ENCODE peak calls at places on chromosome 4, in ten cellular contexts. One of them, this sample, is unnamed.

GRCh38 chr4:74451214-74451661 is 6.3 kb downstream of the AREG start:
- DNase-seq in CD4-positive, alpha-beta T cell: no peak
- DNase-seq in uterus: no peak
- DNase-seq in fibroblast of pulmonary artery: peak; percentile 81
- DNase-seq in HepG2: peak; percentile 60
- DNase-seq in endothelial cell: no peak
- DNase-seq in D721Med: no peak
- DNase-seq in AG04450: no peak
- DNase-seq in activated B cell treated with CpG ODN at 0.5 μM for 24 hours: no peak
- DNase-seq in NB4: peak; percentile 63
- DNase-seq in this sample: no peak

GRCh38 chr4:159127745-159128518 is 25.1 kb downstream of the RAPGEF2 start:
- DNase-seq in CD4-positive, alpha-beta T cell: no peak
- DNase-seq in uterus: no peak
- DNase-seq in fibroblast of pulmonary artery: no peak
- DNase-seq in HepG2: no peak
- DNase-seq in endothelial cell: no peak
- DNase-seq in D721Med: no peak
- DNase-seq in AG04450: no peak
- DNase-seq in activated B cell treated with CpG ODN at 0.5 μM for 24 hours: no peak
- DNase-seq in NB4: no peak
- DNase-seq in this sample: no peak

GRCh38 chr4:156169011-156169410 is 215.3 kb upstream of the CTSO start:
- DNase-seq in CD4-positive, alpha-beta T cell: no peak
- DNase-seq in uterus: peak; percentile 58
- DNase-seq in fibroblast of pulmonary artery: peak; percentile 89
- DNase-seq in HepG2: peak; percentile 3
- DNase-seq in endothelial cell: peak; percentile 48
- DNase-seq in D721Med: no peak
- DNase-seq in AG04450: peak; percentile 79
- DNase-seq in activated B cell treated with CpG ODN at 0.5 μM for 24 hours: no peak
- DNase-seq in NB4: peak; percentile 26
- DNase-seq in this sample: no peak

GRCh38 chr4:141899541-141899940 is 263.2 kb downstream of the IL15 start:
- DNase-seq in CD4-positive, alpha-beta T cell: no peak
- DNase-seq in uterus: no peak
- DNase-seq in fibroblast of pulmonary artery: peak; percentile 4
- DNase-seq in HepG2: no peak
- DNase-seq in endothelial cell: no peak
- DNase-seq in D721Med: no peak
- DNase-seq in AG04450: no peak
- DNase-seq in activated B cell treated with CpG ODN at 0.5 μM for 24 hours: no peak
- DNase-seq in NB4: no peak
- DNase-seq in this sample: no peak

GRCh38 chr4:87317527-87317926 is 5.2 kb downstream of the HSD17B13 start:
- DNase-seq in CD4-positive, alpha-beta T cell: no peak
- DNase-seq in uterus: no peak
- DNase-seq in fibroblast of pulmonary artery: peak; percentile 39
- DNase-seq in HepG2: peak; percentile 63
- DNase-seq in endothelial cell: no peak
- DNase-seq in D721Med: no peak
- DNase-seq in AG04450: no peak
- DNase-seq in activated B cell treated with CpG ODN at 0.5 μM for 24 hours: no peak
- DNase-seq in NB4: no peak
- DNase-seq in this sample: no peak

GRCh38 chr4:188025476-188025875 is 29.9 kb downstream of the ZFP42 start:
- DNase-seq in CD4-positive, alpha-beta T cell: no peak
- DNase-seq in uterus: no peak
- DNase-seq in fibroblast of pulmonary artery: no peak
- DNase-seq in HepG2: no peak
- DNase-seq in endothelial cell: no peak
- DNase-seq in D721Med: no peak
- DNase-seq in AG04450: no peak
- DNase-seq in activated B cell treated with CpG ODN at 0.5 μM for 24 hours: no peak
- DNase-seq in NB4: no peak
- DNase-seq in this sample: no peak

GRCh38 chr4:3525532-3526430 is 6.4 kb downstream of the LRPAP1 start:
- DNase-seq in CD4-positive, alpha-beta T cell: no peak
- DNase-seq in uterus: no peak
- DNase-seq in fibroblast of pulmonary artery: no peak
- DNase-seq in HepG2: no peak
- DNase-seq in endothelial cell: peak; percentile 3
- DNase-seq in D721Med: no peak
- DNase-seq in AG04450: no peak
- DNase-seq in activated B cell treated with CpG ODN at 0.5 μM for 24 hours: no peak
- DNase-seq in NB4: no peak
- DNase-seq in this sample: no peak

GRCh38 chr4:17189322-17189721 is 290.9 kb upstream of the LDB2 start:
- DNase-seq in CD4-positive, alpha-beta T cell: no peak
- DNase-seq in uterus: peak; percentile 48
- DNase-seq in fibroblast of pulmonary artery: peak; percentile 75
- DNase-seq in HepG2: no peak
- DNase-seq in endothelial cell: no peak
- DNase-seq in D721Med: no peak
- DNase-seq in AG04450: peak; percentile 64
- DNase-seq in activated B cell treated with CpG ODN at 0.5 μM for 24 hours: no peak
- DNase-seq in NB4: no peak
- DNase-seq in this sample: no peak

GRCh38 chr4:7020856-7021255 is 22.3 kb upstream of the TADA2B start:
- DNase-seq in CD4-positive, alpha-beta T cell: no peak
- DNase-seq in uterus: no peak
- DNase-seq in fibroblast of pulmonary artery: no peak
- DNase-seq in HepG2: no peak
- DNase-seq in endothelial cell: no peak
- DNase-seq in D721Med: no peak
- DNase-seq in AG04450: no peak
- DNase-seq in activated B cell treated with CpG ODN at 0.5 μM for 24 hours: no peak
- DNase-seq in NB4: no peak
- DNase-seq in this sample: no peak

GRCh38 chr4:76980280-76980679 is 30.7 kb downstream of the SEPTIN11 start:
- DNase-seq in CD4-positive, alpha-beta T cell: no peak
- DNase-seq in uterus: no peak
- DNase-seq in fibroblast of pulmonary artery: no peak
- DNase-seq in HepG2: no peak
- DNase-seq in endothelial cell: no peak
- DNase-seq in D721Med: no peak
- DNase-seq in AG04450: no peak
- DNase-seq in activated B cell treated with CpG ODN at 0.5 μM for 24 hours: no peak
- DNase-seq in NB4: no peak
- DNase-seq in this sample: no peak

GRCh38 chr4:1381181-1381621 is 25.0 kb downstream of the NKX1-1 start:
- DNase-seq in CD4-positive, alpha-beta T cell: no peak
- DNase-seq in uterus: no peak
- DNase-seq in fibroblast of pulmonary artery: no peak
- DNase-seq in HepG2: no peak
- DNase-seq in endothelial cell: no peak
- DNase-seq in D721Med: no peak
- DNase-seq in AG04450: no peak
- DNase-seq in activated B cell treated with CpG ODN at 0.5 μM for 24 hours: peak; percentile 6
- DNase-seq in NB4: no peak
- DNase-seq in this sample: no peak

GRCh38 chr4:186557061-186557460 is 1.7 kb upstream of the MTNR1A start:
- DNase-seq in CD4-positive, alpha-beta T cell: no peak
- DNase-seq in uterus: no peak
- DNase-seq in fibroblast of pulmonary artery: peak; percentile 18
- DNase-seq in HepG2: no peak
- DNase-seq in endothelial cell: no peak
- DNase-seq in D721Med: no peak
- DNase-seq in AG04450: no peak
- DNase-seq in activated B cell treated with CpG ODN at 0.5 μM for 24 hours: no peak
- DNase-seq in NB4: no peak
- DNase-seq in this sample: no peak

GRCh38 chr4:48633657-48634056 is 143.6 kb downstream of the ZAR1 start:
- DNase-seq in CD4-positive, alpha-beta T cell: no peak
- DNase-seq in uterus: no peak
- DNase-seq in fibroblast of pulmonary artery: no peak
- DNase-seq in HepG2: no peak
- DNase-seq in endothelial cell: no peak
- DNase-seq in D721Med: no peak
- DNase-seq in AG04450: no peak
- DNase-seq in activated B cell treated with CpG ODN at 0.5 μM for 24 hours: no peak
- DNase-seq in NB4: no peak
- DNase-seq in this sample: no peak

GRCh38 chr4:16967722-16968121 is 69.3 kb upstream of the LDB2 start:
- DNase-seq in CD4-positive, alpha-beta T cell: no peak
- DNase-seq in uterus: peak; percentile 73
- DNase-seq in fibroblast of pulmonary artery: no peak
- DNase-seq in HepG2: no peak
- DNase-seq in endothelial cell: no peak
- DNase-seq in D721Med: no peak
- DNase-seq in AG04450: no peak
- DNase-seq in activated B cell treated with CpG ODN at 0.5 μM for 24 hours: no peak
- DNase-seq in NB4: no peak
- DNase-seq in this sample: no peak

GRCh38 chr4:67700874-67701850 is at the start of gene UBA6:
- DNase-seq in CD4-positive, alpha-beta T cell: peak; percentile 93
- DNase-seq in uterus: peak; percentile 94
- DNase-seq in fibroblast of pulmonary artery: peak; percentile 96
- DNase-seq in HepG2: peak; percentile 96
- DNase-seq in endothelial cell: peak; percentile 94
- DNase-seq in D721Med: peak; percentile 58
- DNase-seq in AG04450: peak; percentile 92
- DNase-seq in activated B cell treated with CpG ODN at 0.5 μM for 24 hours: peak; percentile 89
- DNase-seq in NB4: peak; percentile 96
- DNase-seq in this sample: peak; percentile 88
- TF ChIP-seq CTCF in CD4-positive, alpha-beta T cell: peak; percentile 62
- TF ChIP-seq CTCF in uterus: peak; percentile 45
- TF ChIP-seq CTCF in fibroblast of pulmonary artery: peak; percentile 14
- TF ChIP-seq CTCF in HepG2: peak; percentile 50
- TF ChIP-seq CTCF in endothelial cell: peak; percentile 63
- TF ChIP-seq CTCF in D721Med: peak; percentile 28
- TF ChIP-seq CTCF in AG04450: peak; percentile 40
- TF ChIP-seq CTCF in activated B cell treated with CpG ODN at 0.5 μM for 24 hours: no peak
- TF ChIP-seq CTCF in NB4: peak; percentile 8
- TF ChIP-seq CTCF in this sample: peak; percentile 54

DNA sequence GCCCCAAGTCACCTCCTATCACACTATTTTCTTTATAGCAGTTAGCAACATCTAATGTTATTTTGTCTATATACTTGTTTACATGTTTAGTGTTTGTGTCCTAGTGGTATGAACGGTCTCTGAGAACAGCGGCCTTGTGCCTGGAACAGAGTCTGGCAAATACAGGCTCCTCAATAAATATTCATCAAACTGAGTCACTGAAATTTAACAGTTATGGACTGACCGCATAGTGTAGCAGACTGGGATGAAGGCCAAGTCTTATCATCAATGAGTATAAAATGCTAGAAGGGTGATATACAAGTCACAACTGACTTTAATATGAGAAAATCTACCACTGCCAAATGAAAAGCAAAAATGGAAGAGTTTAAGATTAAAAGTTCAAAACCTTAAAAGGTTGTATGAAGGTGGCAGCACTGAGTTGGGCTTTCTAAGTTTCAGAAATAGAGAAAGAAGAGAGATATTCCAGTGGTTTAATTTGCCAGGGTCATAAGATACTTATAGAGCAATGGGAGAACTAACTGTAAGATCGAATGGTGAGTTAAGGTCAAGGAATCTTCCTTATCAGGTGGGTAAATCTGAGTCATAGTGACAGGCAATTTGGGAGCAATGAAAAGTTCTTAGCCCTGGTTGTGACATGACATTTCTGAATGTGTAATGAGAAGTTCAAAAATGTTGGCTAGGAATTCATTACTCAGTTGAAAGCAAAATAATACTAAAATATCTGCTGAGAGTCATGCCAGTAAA is 34.9 kb downstream of the ELOVL6 start:
- DNase-seq in CD4-positive, alpha-beta T cell: no peak
- DNase-seq in uterus: no peak
- DNase-seq in fibroblast of pulmonary artery: peak; percentile 58
- DNase-seq in HepG2: no peak
- DNase-seq in endothelial cell: no peak
- DNase-seq in D721Med: no peak
- DNase-seq in AG04450: no peak
- DNase-seq in activated B cell treated with CpG ODN at 0.5 μM for 24 hours: no peak
- DNase-seq in NB4: no peak
- DNase-seq in this sample: no peak
- TF ChIP-seq CTCF in CD4-positive, alpha-beta T cell: no peak
- TF ChIP-seq CTCF in uterus: no peak
- TF ChIP-seq CTCF in fibroblast of pulmonary artery: peak; percentile 31
- TF ChIP-seq CTCF in HepG2: no peak
- TF ChIP-seq CTCF in endothelial cell: no peak
- TF ChIP-seq CTCF in D721Med: no peak
- TF ChIP-seq CTCF in AG04450: peak; percentile 30
- TF ChIP-seq CTCF in activated B cell treated with CpG ODN at 0.5 μM for 24 hours: no peak
- TF ChIP-seq CTCF in NB4: no peak
- TF ChIP-seq CTCF in this sample: no peak

DNA sequence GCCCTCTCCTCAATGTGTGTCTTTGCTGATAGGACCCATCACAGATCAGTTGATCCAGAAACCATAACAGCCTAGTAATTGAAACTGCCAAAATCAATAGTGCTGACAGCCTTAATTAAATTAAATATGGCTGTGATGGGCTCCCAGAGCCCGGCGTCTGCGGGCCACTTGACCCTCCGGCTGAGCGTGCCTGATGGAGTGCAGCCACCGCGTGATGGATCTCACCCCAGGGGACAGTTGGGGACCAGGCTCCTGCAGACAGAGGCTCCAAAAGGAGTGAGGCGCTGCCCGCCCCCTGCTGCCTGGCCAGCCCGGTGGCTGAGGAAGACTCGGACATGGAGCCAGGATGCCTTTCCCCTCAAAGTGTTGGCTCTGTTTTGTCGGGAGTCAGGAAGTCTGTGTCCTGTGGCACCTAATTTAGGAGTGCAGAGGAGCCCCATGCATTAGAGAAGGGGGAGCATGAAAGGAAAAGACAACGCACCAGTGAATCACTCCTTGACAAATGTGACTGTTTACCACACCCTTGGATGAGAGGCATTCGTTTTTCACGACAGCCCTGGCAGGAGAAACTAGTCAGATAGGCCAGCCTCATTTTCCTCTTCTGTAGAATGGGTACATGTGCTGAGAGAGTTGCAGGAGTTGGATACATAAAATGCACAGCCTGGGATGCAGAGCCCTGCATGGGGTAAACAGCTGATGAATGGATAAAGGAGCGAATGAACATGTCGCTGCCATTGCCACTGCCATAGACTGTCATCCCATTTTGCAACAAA is 40.8 kb upstream of the MSX1 start:
- DNase-seq in CD4-positive, alpha-beta T cell: no peak
- DNase-seq in uterus: no peak
- DNase-seq in fibroblast of pulmonary artery: no peak
- DNase-seq in HepG2: no peak
- DNase-seq in endothelial cell: no peak
- DNase-seq in D721Med: no peak
- DNase-seq in AG04450: no peak
- DNase-seq in activated B cell treated with CpG ODN at 0.5 μM for 24 hours: no peak
- DNase-seq in NB4: no peak
- DNase-seq in this sample: no peak
- TF ChIP-seq CTCF in CD4-positive, alpha-beta T cell: no peak
- TF ChIP-seq CTCF in uterus: no peak
- TF ChIP-seq CTCF in fibroblast of pulmonary artery: no peak
- TF ChIP-seq CTCF in HepG2: no peak
- TF ChIP-seq CTCF in endothelial cell: no peak
- TF ChIP-seq CTCF in D721Med: no peak
- TF ChIP-seq CTCF in AG04450: peak; percentile 4
- TF ChIP-seq CTCF in activated B cell treated with CpG ODN at 0.5 μM for 24 hours: no peak
- TF ChIP-seq CTCF in NB4: no peak
- TF ChIP-seq CTCF in this sample: no peak

GRCh38 chr4:182925298-182925738 is 8.1 kb upstream of the DCTD start:
- DNase-seq in CD4-positive, alpha-beta T cell: peak; percentile 32
- DNase-seq in uterus: peak; percentile 57
- DNase-seq in fibroblast of pulmonary artery: peak; percentile 80
- DNase-seq in HepG2: peak; percentile 89
- DNase-seq in endothelial cell: peak; percentile 57
- DNase-seq in D721Med: no peak
- DNase-seq in AG04450: no peak
- DNase-seq in activated B cell treated with CpG ODN at 0.5 μM for 24 hours: peak; percentile 50
- DNase-seq in NB4: peak; percentile 88
- DNase-seq in this sample: peak; percentile 36
- TF ChIP-seq CTCF in CD4-positive, alpha-beta T cell: peak; percentile 68
- TF ChIP-seq CTCF in uterus: peak; percentile 46
- TF ChIP-seq CTCF in fibroblast of pulmonary artery: peak; percentile 53
- TF ChIP-seq CTCF in HepG2: peak; percentile 97
- TF ChIP-seq CTCF in endothelial cell: no peak
- TF ChIP-seq CTCF in D721Med: peak; percentile 78
- TF ChIP-seq CTCF in AG04450: peak; percentile 68
- TF ChIP-seq CTCF in activated B cell treated with CpG ODN at 0.5 μM for 24 hours: no peak
- TF ChIP-seq CTCF in NB4: peak; percentile 80
- TF ChIP-seq CTCF in this sample: peak; percentile 23